ENCODE peak calls at places on chromosomes 4 and X, in six cellular contexts. S is GM13976, P is NB4, V is fibroblast of mammary gland, X is progenitor cell of endocrine pancreas, A is GM23338. Q is an unnamed sample.

GRCh38 chrX:49829016-49829415 is at the start of gene PAGE4:
- DNase-seq in V (no peak), S (no peak), P (peak), X (no peak), A (peak), Q (no peak)

GRCh38 chr4:39682133-39682532 is 15.8 kb upstream of the UBE2K start:
- DNase-seq in X (no peak), S (peak), A (no peak), P (no peak), V (no peak), Q (no peak)

GRCh38 chr4:107888237-107888636 is 43.1 kb upstream of the CYP2U1 start:
- DNase-seq in S (no peak), P (peak), A (peak), X (no peak), V (peak), Q (peak)

GRCh38 chrX:110992611-110993010 is 103.4 kb upstream of the PAK3 start:
- DNase-seq in A (peak), X (peak), V (peak), S (peak), P (peak), Q (peak)

GRCh38 chrX:30304866-30305265 is 4.3 kb downstream of the NR0B1 start:
- DNase-seq in A (no peak), S (no peak), X (no peak), V (no peak), P (no peak), Q (peak)

GRCh38 chr4:173420324-173420752 is 21.4 kb upstream of the SCRG1 start:
- DNase-seq in X (no peak), S (peak), A (peak), P (peak), V (peak), Q (peak)

GRCh38 chrX:23332101-23332887 is 2.4 kb upstream of the PTCHD1 start:
- DNase-seq in A (peak), P (no peak), S (peak), X (no peak), V (no peak), Q (no peak)

GRCh38 chr4:123505077-123505456 is 108.5 kb downstream of the SPRY1 start:
- DNase-seq in S (no peak), X (no peak), A (peak), P (no peak), V (peak), Q (no peak)

GRCh38 chrX:155216940-155217450 is 735 bp downstream of the VBP1 start:
- DNase-seq in P (no peak), X (no peak), V (peak), A (peak), S (no peak), Q (no peak)

GRCh38 chr4:132266374-132266773 is 882.7 kb upstream of the PCDH10 start:
- DNase-seq in P (no peak), S (no peak), V (no peak), A (no peak), X (no peak), Q (no peak)

GRCh38 chr4:14446311-14446710 is 556.0 kb upstream of the CPEB2 start:
- DNase-seq in A (no peak), P (no peak), X (no peak), V (peak), S (no peak), Q (peak)

GRCh38 chr4:65845169-65845568 is 174.9 kb upstream of the EPHA5 start:
- DNase-seq in P (no peak), V (no peak), X (no peak), A (no peak), S (no peak), Q (no peak)

GRCh38 chrX:41580423-41581064 is 108.2 kb upstream of the GPR34 start:
- DNase-seq in S (peak), P (no peak), V (no peak), X (no peak), A (no peak), Q (no peak)

GRCh38 chrX:71269801-71270395 is 13.5 kb upstream of the NONO start:
- DNase-seq in A (no peak), S (no peak), V (no peak), P (no peak), X (no peak), Q (no peak)

GRCh38 chrX:154367474-154368308 is 6.7 kb downstream of the FLNA start:
- DNase-seq in A (no peak), S (no peak), P (no peak), V (no peak), X (no peak), Q (no peak)

GRCh38 chrX:49232525-49232924 is 615 bp downstream of the CACNA1F start:
- DNase-seq in X (no peak), A (no peak), V (no peak), P (no peak), S (no peak), Q (no peak)

GRCh38 chr4:125101706-125102105 is 213.0 kb upstream of the FAT4 start:
- DNase-seq in A (no peak), V (peak), P (no peak), S (no peak), X (no peak), Q (peak)

GRCh38 chr4:183912585-183912984 is 7.5 kb downstream of the STOX2 start:
- DNase-seq in X (no peak), A (no peak), P (no peak), V (peak), S (no peak), Q (peak)

GRCh38 chrX:38900719-38901118 is 99.5 kb downstream of the MID1IP1 start:
- DNase-seq in A (no peak), P (no peak), X (no peak), V (no peak), S (no peak), Q (no peak)

GRCh38 chr4:78362310-78362709 is 189.3 kb upstream of the ANXA3 start:
- DNase-seq in X (no peak), P (no peak), A (peak), S (no peak), V (no peak), Q (no peak)

GRCh38 chr4:107997001-107997788 is 7.5 kb downstream of the HADH start:
- DNase-seq in V (peak), A (no peak), P (no peak), S (no peak), X (no peak), Q (no peak)

GRCh38 chr4:73620115-73620792 is at the start of gene RASSF6:
- DNase-seq in A (peak), S (peak), P (peak), X (peak), V (no peak), Q (peak)

GRCh38 chr4:173494013-173494970 is 35.7 kb downstream of the HAND2 start:
- DNase-seq in V (peak), P (peak), X (no peak), S (peak), A (peak), Q (peak)

GRCh38 chrX:119984652-119985051 is 41.1 kb upstream of the NKAP start:
- DNase-seq in V (no peak), A (no peak), P (no peak), X (no peak), S (no peak), Q (no peak)

GRCh38 chr4:53365121-53365485 is 758 bp downstream of the SCFD2 start:
- DNase-seq in S (peak), A (peak), V (peak), P (peak), X (no peak), Q (peak)

GRCh38 chrX:75155830-75156525 is at the start of gene ABCB7:
- DNase-seq in A (peak), X (peak), V (peak), P (peak), S (peak), Q (peak)

GRCh38 chr4:113094802-113095201 is 45.3 kb downstream of the ANK2 start:
- DNase-seq in V (peak), X (no peak), A (peak), P (peak), S (peak), Q (peak)

GRCh38 chr4:112523008-112523440 is 7.0 kb upstream of the NEUROG2 start:
- DNase-seq in A (peak), P (peak), X (no peak), S (peak), V (peak), Q (no peak)

GRCh38 chr4:116358633-116359222 is 726.6 kb downstream of the TRAM1L1 start:
- DNase-seq in V (peak), X (peak), A (peak), S (peak), P (peak), Q (peak)

GRCh38 chr4:82892467-82892802 is 1.5 kb upstream of the SEC31A start:
- DNase-seq in V (no peak), A (no peak), P (no peak), S (no peak), X (no peak), Q (no peak)

GRCh38 chr4:3563403-3563802 is 31.2 kb upstream of the LRPAP1 start:
- DNase-seq in A (no peak), S (no peak), X (no peak), P (no peak), V (no peak), Q (no peak)

GRCh38 chr4:120858776-120859175 is 63.8 kb downstream of the PRDM5 start:
- DNase-seq in X (no peak), A (no peak), V (peak), P (no peak), S (no peak), Q (peak)

GRCh38 chrX:103520391-103520790 is 1.1 kb upstream of the RAB40A start:
- DNase-seq in S (no peak), V (peak), P (no peak), A (no peak), X (no peak), Q (no peak)

GRCh38 chr4:87949961-87950360 is 25.6 kb upstream of the SPP1 start:
- DNase-seq in X (no peak), S (no peak), V (peak), P (no peak), A (no peak), Q (peak)

GRCh38 chrX:123223859-123224258 is 39.8 kb downstream of the GRIA3 start:
- DNase-seq in S (peak), P (no peak), V (no peak), A (no peak), X (no peak), Q (no peak)

GRCh38 chrX:132463411-132463810 is 25.4 kb downstream of the MBNL3 start:
- DNase-seq in A (peak), S (no peak), V (peak), P (peak), X (no peak), Q (peak)

GRCh38 chr4:25209702-25210101 is 24.1 kb upstream of the PI4K2B start:
- DNase-seq in V (no peak), A (peak), P (no peak), S (no peak), X (no peak), Q (no peak)

GRCh38 chr4:129929052-129929451 is 833.1 kb downstream of the C4orf33 start:
- DNase-seq in S (no peak), A (peak), V (peak), X (no peak), P (peak), Q (peak)
- TF ChIP-seq CTCF in S (peak), A (peak), V (peak), X (peak), P (peak), Q (no peak)

GRCh38 chr4:142883433-142883832 is 37.3 kb upstream of the INPP4B start:
- DNase-seq in P (peak), S (no peak), A (peak), V (peak), X (no peak), Q (peak)
- TF ChIP-seq CTCF in P (no peak), S (peak), A (peak), V (peak), X (peak), Q (no peak)

GRCh38 chr4:86482296-86482695 is 111.8 kb upstream of the PTPN13 start:
- DNase-seq in S (no peak), P (no peak), V (no peak), X (no peak), A (peak), Q (no peak)

GRCh38 chr4:86481429-86481828 is 112.7 kb upstream of the PTPN13 start:
- DNase-seq in X (no peak), S (no peak), V (no peak), A (peak), P (no peak), Q (no peak)

GRCh38 chr4:86484241-86484640 is 109.9 kb upstream of the PTPN13 start:
- DNase-seq in A (no peak), X (no peak), P (peak), V (no peak), S (no peak), Q (no peak)

GRCh38 chr4:86487738-86488137 is 106.4 kb upstream of the PTPN13 start:
- DNase-seq in P (no peak), X (no peak), S (no peak), V (no peak), A (no peak), Q (no peak)

DNA sequence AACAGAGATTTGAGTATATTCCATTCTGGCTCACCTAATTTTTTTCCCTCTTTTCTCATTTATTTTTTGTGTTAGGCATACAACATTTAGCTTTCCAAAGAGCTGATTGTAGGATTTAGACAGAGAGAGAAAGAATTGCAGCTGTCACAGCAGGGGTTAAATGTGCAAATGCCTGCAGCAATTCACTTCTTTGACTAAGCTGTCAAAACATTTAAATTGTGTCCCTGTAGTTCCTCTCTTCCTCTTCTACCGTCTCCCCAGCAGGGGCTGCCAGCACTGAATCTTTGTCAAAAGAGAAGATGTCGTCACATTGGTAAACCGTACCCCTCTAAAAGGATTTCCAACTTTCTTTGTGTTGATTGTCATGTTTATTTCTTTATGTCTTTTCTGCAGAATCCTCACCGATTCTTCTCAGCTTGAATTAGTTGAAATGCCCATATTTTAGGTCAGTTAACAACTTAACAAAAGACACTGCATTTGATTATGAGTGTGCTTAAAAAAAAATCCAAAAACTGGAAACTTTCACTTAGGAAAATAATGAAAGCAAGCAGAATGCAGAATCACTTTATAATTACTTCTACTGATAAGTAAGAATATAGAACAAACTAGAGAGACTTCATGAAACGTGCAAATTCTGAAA is 111.1 kb upstream of the PTPN13 start:
- DNase-seq in S (no peak), A (peak), X (no peak), V (no peak), P (peak), Q (peak)
- TF ChIP-seq CTCF in S (no peak), A (peak), X (peak), V (peak), P (peak), Q (no peak)

GRCh38 chr4:54998991-54999390 is 126.4 kb downstream of the KDR start:
- DNase-seq in P (no peak), A (peak), X (no peak), V (peak), S (no peak), Q (peak)
- TF ChIP-seq CTCF in P (no peak), A (peak), X (peak), V (peak), S (no peak), Q (peak)

GRCh38 chr4:28225005-28225404 is 1364.4 kb downstream of the STIM2 start:
- DNase-seq in X (peak), V (peak), P (peak), S (no peak), A (peak), Q (peak)
- TF ChIP-seq CTCF in X (peak), V (peak), P (no peak), S (no peak), A (peak), Q (peak)

GRCh38 chr4:151175204-151175603 is 75.8 kb downstream of the RPS3A start:
- DNase-seq in P (no peak), S (no peak), A (no peak), X (no peak), V (no peak), Q (no peak)

GRCh38 chr4:151173751-151174325 is 74.4 kb downstream of the RPS3A start:
- DNase-seq in A (no peak), S (no peak), V (peak), X (no peak), P (no peak), Q (no peak)

GRCh38 chr4:151174784-151175183 is 75.4 kb downstream of the RPS3A start:
- DNase-seq in V (no peak), A (no peak), P (no peak), X (no peak), S (no peak), Q (no peak)

GRCh38 chr4:151175754-151176153 is 76.3 kb downstream of the RPS3A start:
- DNase-seq in V (no peak), A (no peak), S (no peak), P (no peak), X (no peak), Q (no peak)

DNA sequence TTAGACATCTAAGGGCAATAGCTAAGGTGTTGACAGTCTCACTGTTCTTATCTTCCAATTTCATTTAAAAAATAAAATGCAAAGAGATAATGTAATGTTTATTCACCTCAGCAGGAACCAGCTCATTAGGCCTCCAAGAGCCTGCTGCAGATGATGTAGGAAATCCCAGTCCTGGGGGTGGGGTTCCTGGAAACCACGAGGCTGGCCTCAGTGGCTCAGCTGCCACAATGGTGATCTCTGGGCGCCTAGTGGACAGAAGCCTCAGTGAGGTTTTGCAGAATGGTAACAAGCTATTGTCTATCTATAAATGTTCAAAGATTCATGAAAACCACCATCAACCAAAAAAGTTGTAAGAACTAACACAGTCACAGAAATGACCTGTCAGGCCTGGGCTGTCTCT is 77.3 kb downstream of the RPS3A start:
- DNase-seq in V (no peak), P (no peak), X (no peak), S (no peak), A (no peak), Q (no peak)
- TF ChIP-seq CTCF in V (no peak), P (no peak), X (no peak), S (no peak), A (no peak), Q (no peak)

DNA sequence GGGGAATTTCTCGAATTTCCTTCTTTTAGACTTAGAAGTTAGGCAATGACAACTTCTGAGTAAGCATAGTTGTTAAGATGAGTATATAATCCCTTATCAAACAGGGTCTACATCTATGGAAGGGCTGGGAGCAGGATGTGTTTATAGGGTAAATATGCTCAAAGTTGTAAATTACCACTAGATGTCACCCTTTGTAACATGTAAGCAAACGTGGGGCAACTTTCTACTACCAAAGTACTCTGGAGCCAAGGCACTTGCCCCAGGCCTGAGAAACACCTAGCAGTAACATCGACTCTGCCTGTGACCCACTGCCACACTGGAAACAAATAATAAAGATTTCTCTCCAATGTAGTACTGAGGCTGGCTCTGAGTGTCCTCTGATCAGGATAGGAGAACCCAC is 444.6 kb downstream of the IQCM start:
- DNase-seq in S (peak), X (no peak), V (peak), P (peak), A (peak), Q (peak)
- TF ChIP-seq CTCF in S (peak), X (peak), V (peak), P (peak), A (peak), Q (peak)